ENCODE peak calls at places on chromosomes 16 and 17, in seven cellular contexts. G is anterior cingulate cortex, O is neural crest cell, D is HT-29, T is RWPE1, C is T-cell, M is NCI-H1105. X is an unnamed sample.
A peak's percentile ranks its signal among the peaks of the same experiment; 100 is the strongest.

GRCh38 chr17:61412860-61413653 is 13.4 kb downstream of the TBX2 start:
- DNase-seq in G (no peak), O (no peak), D (no peak), T (no peak), C (no peak), M (peak; percentile 31), X (peak; percentile 8)

GRCh38 chr17:40793800-40794199 is 6.0 kb downstream of the KRT28 start:
- DNase-seq in G (no peak), O (no peak), D (no peak), T (no peak), C (no peak), M (no peak), X (no peak)

GRCh38 chr17:62966426-62967110 is 533 bp downstream of the TANC2 start:
- DNase-seq in G (peak; percentile 31), O (peak; percentile 59), D (no peak), T (peak; percentile 48), C (peak; percentile 61), M (no peak), X (peak; percentile 31)

GRCh38 chr17:13827118-13827517 is 225.4 kb upstream of the HS3ST3A1 start:
- DNase-seq in G (no peak), O (no peak), D (no peak), T (no peak), C (no peak), M (no peak), X (no peak)

GRCh38 chr16:75928295-75928694 is 202.0 kb upstream of the CPHXL start:
- DNase-seq in G (no peak), O (no peak), D (no peak), T (no peak), C (no peak), M (no peak), X (no peak)

GRCh38 chr17:46202482-46202881 is 9.3 kb upstream of the KANSL1 start:
- DNase-seq in G (no peak), O (no peak), D (peak; percentile 31), T (no peak), C (no peak), M (no peak), X (no peak)

GRCh38 chr16:27822529-27823437 is 240.7 kb downstream of the GSG1L start:
- DNase-seq in G (no peak), O (no peak), D (peak; percentile 15), T (no peak), C (no peak), M (no peak), X (no peak)

GRCh38 chr17:19021622-19022083 is 17.1 kb upstream of the FAM83G start:
- DNase-seq in G (no peak), O (no peak), D (no peak), T (no peak), C (no peak), M (no peak), X (no peak)

GRCh38 chr17:67107811-67108210 is 63.5 kb downstream of the CACNG1 start:
- DNase-seq in G (no peak), O (no peak), D (no peak), T (no peak), C (no peak), M (no peak), X (no peak)

GRCh38 chr16:1527836-1528811 is 5.3 kb upstream of the TMEM204 start:
- DNase-seq in G (no peak), O (no peak), D (peak; percentile 60), T (no peak), C (no peak), M (no peak), X (no peak)

GRCh38 chr17:83186751-83187421 is 107.5 kb downstream of the METRNL start:
- DNase-seq in G (no peak), O (no peak), D (no peak), T (no peak), C (no peak), M (no peak), X (no peak)

GRCh38 chr17:61002316-61002736 is 324.7 kb downstream of the BCAS3 start:
- DNase-seq in G (no peak), O (no peak), D (peak; percentile 60), T (peak; percentile 12), C (no peak), M (peak; percentile 24), X (peak; percentile 34)

GRCh38 chr16:85615014-85615851 is 2.1 kb downstream of the GSE1 start:
- DNase-seq in G (no peak), O (no peak), D (peak; percentile 85), T (peak; percentile 93), C (no peak), M (no peak), X (peak; percentile 88)

GRCh38 chr17:34542700-34543336 is 36.6 kb upstream of the TMEM132E start:
- DNase-seq in G (peak; percentile 1), O (peak; percentile 58), D (peak; percentile 52), T (peak; percentile 14), C (peak; percentile 14), M (peak; percentile 11), X (no peak)

GRCh38 chr17:1590031-1590746 is 27.6 kb upstream of the PITPNA start:
- DNase-seq in G (no peak), O (no peak), D (peak; percentile 59), T (peak; percentile 95), C (no peak), M (no peak), X (peak; percentile 73)

GRCh38 chr17:81717049-81717765 is 5.1 kb downstream of the SLC25A10 start:
- DNase-seq in G (no peak), O (no peak), D (no peak), T (no peak), C (no peak), M (no peak), X (no peak)

GRCh38 chr16:70685938-70686375 is at the start of gene MTSS2:
- DNase-seq in G (peak; percentile 64), O (peak; percentile 77), D (peak; percentile 74), T (peak; percentile 88), C (peak; percentile 24), M (peak; percentile 34), X (peak; percentile 69)

GRCh38 chr17:64741924-64742670 is 80.0 kb upstream of the SMURF2 start:
- DNase-seq in G (no peak), O (no peak), D (no peak), T (no peak), C (no peak), M (no peak), X (no peak)

GRCh38 chr17:79830303-79830702 is 8.9 kb downstream of the CBX4 start:
- DNase-seq in G (no peak), O (no peak), D (no peak), T (no peak), C (no peak), M (no peak), X (no peak)

GRCh38 chr17:1693339-1693738 is 8.7 kb upstream of the PRPF8 start:
- DNase-seq in G (no peak), O (no peak), D (no peak), T (no peak), C (no peak), M (no peak), X (no peak)

GRCh38 chr16:87180069-87180468 is 137.1 kb downstream of the C16orf95 start:
- DNase-seq in G (no peak), O (no peak), D (no peak), T (peak; percentile 42), C (no peak), M (no peak), X (no peak)

GRCh38 chr16:23901178-23902131 is 65.7 kb downstream of the PRKCB start:
- DNase-seq in G (no peak), O (no peak), D (no peak), T (no peak), C (no peak), M (no peak), X (no peak)

GRCh38 chr16:50025544-50025931 is 513 bp downstream of the CNEP1R1 start:
- DNase-seq in G (no peak), O (no peak), D (peak; percentile 56), T (peak; percentile 32), C (no peak), M (peak; percentile 39), X (peak; percentile 32)

GRCh38 chr16:67451061-67451703 is 20.3 kb downstream of the HSD11B2 start:
- DNase-seq in G (no peak), O (no peak), D (no peak), T (no peak), C (no peak), M (no peak), X (no peak)

GRCh38 chr17:79940381-79941087 is 95.1 kb downstream of the TBC1D16 start:
- DNase-seq in G (no peak), O (no peak), D (no peak), T (no peak), C (no peak), M (no peak), X (no peak)

GRCh38 chr16:86577314-86577971 is 906 bp upstream of the FOXL1 start:
- DNase-seq in G (no peak), O (no peak), D (no peak), T (no peak), C (no peak), M (no peak), X (no peak)

GRCh38 chr16:60120586-60120985 is 1386.5 kb upstream of the GOT2 start:
- DNase-seq in G (no peak), O (no peak), D (no peak), T (no peak), C (no peak), M (no peak), X (no peak)

GRCh38 chr16:84529607-84530006 is 25.1 kb upstream of the MEAK7 start:
- DNase-seq in G (no peak), O (no peak), D (no peak), T (no peak), C (no peak), M (no peak), X (no peak)

GRCh38 chr16:48035142-48035541 is 120.7 kb downstream of the ABCC12 start:
- DNase-seq in G (no peak), O (no peak), D (peak; percentile 31), T (no peak), C (no peak), M (no peak), X (no peak)

GRCh38 chr17:45227631-45228120 is 6.0 kb downstream of the FMNL1 start:
- DNase-seq in G (no peak), O (no peak), D (no peak), T (no peak), C (no peak), M (no peak), X (no peak)

GRCh38 chr16:87305505-87306391 is 11.4 kb downstream of the C16orf95 start:
- DNase-seq in G (no peak), O (no peak), D (peak; percentile 7), T (no peak), C (no peak), M (no peak), X (peak; percentile 80)

GRCh38 chr16:66159987-66160386 is 206.5 kb upstream of the CDH5 start:
- DNase-seq in G (no peak), O (no peak), D (no peak), T (peak; percentile 16), C (no peak), M (no peak), X (no peak)

GRCh38 chr17:1304522-1304921 is 25.1 kb downstream of the TRARG1 start:
- DNase-seq in G (no peak), O (no peak), D (no peak), T (no peak), C (no peak), M (no peak), X (no peak)

GRCh38 chr17:73341350-73342056 is 29.7 kb upstream of the CDC42EP4 start:
- DNase-seq in G (no peak), O (no peak), D (no peak), T (no peak), C (no peak), M (no peak), X (no peak)

GRCh38 chr16:10752843-10753523 is 9.3 kb downstream of the NUBP1 start:
- DNase-seq in G (peak; percentile 36), O (no peak), D (no peak), T (no peak), C (no peak), M (no peak), X (no peak)

GRCh38 chr17:42679492-42680330 is 1.9 kb downstream of the CCR10 start:
- DNase-seq in G (peak; percentile 49), O (peak; percentile 73), D (peak; percentile 86), T (peak; percentile 70), C (peak; percentile 63), M (peak; percentile 70), X (peak; percentile 91)

GRCh38 chr17:65609303-65609702 is 47.9 kb upstream of the AXIN2 start:
- DNase-seq in G (no peak), O (no peak), D (peak; percentile 42), T (no peak), C (no peak), M (no peak), X (no peak)